ENCODE peak calls at places on chromosome 1, in four cellular contexts. One of them, this sample, is unnamed.

GRCh38 chr1:117284408-117285215 is 73.9 kb upstream of the VTCN1 start:
- DNase-seq in HTR-8/SVneo: peak
- DNase-seq in Panc1: peak
- DNase-seq in stimulated activated CD4-positive, alpha-beta T cell treated with anti-CD3 and anti-CD28 coated beads, TNF-alpha, amount 100 ng/mL, for 24 hours: no peak
- DNase-seq in this sample: peak

GRCh38 chr1:181192277-181192676 is 103.8 kb downstream of the IER5 start:
- DNase-seq in HTR-8/SVneo: no peak
- DNase-seq in stimulated activated CD4-positive, alpha-beta T cell treated with anti-CD3 and anti-CD28 coated beads, TNF-alpha, amount 100 ng/mL, for 24 hours: no peak
- DNase-seq in Panc1: no peak
- DNase-seq in this sample: no peak

GRCh38 chr1:168260393-168260792 is 20.3 kb upstream of the TBX19 start:
- DNase-seq in Panc1: no peak
- DNase-seq in stimulated activated CD4-positive, alpha-beta T cell treated with anti-CD3 and anti-CD28 coated beads, TNF-alpha, amount 100 ng/mL, for 24 hours: no peak
- DNase-seq in HTR-8/SVneo: no peak
- DNase-seq in this sample: no peak

GRCh38 chr1:155940531-155940992 is 876 bp upstream of the RXFP4 start:
- DNase-seq in Panc1: peak
- DNase-seq in stimulated activated CD4-positive, alpha-beta T cell treated with anti-CD3 and anti-CD28 coated beads, TNF-alpha, amount 100 ng/mL, for 24 hours: no peak
- DNase-seq in HTR-8/SVneo: peak
- DNase-seq in this sample: no peak

GRCh38 chr1:205980182-205980830 is 22.9 kb downstream of the RAB7B start:
- DNase-seq in HTR-8/SVneo: no peak
- DNase-seq in Panc1: no peak
- DNase-seq in stimulated activated CD4-positive, alpha-beta T cell treated with anti-CD3 and anti-CD28 coated beads, TNF-alpha, amount 100 ng/mL, for 24 hours: no peak
- DNase-seq in this sample: no peak

GRCh38 chr1:220786337-220787068 is at the start of gene MTARC1:
- DNase-seq in Panc1: no peak
- DNase-seq in stimulated activated CD4-positive, alpha-beta T cell treated with anti-CD3 and anti-CD28 coated beads, TNF-alpha, amount 100 ng/mL, for 24 hours: no peak
- DNase-seq in HTR-8/SVneo: peak
- DNase-seq in this sample: no peak

GRCh38 chr1:22584970-22585369 is 21.7 kb downstream of the EPHA8 start:
- DNase-seq in stimulated activated CD4-positive, alpha-beta T cell treated with anti-CD3 and anti-CD28 coated beads, TNF-alpha, amount 100 ng/mL, for 24 hours: no peak
- DNase-seq in HTR-8/SVneo: no peak
- DNase-seq in Panc1: no peak
- DNase-seq in this sample: no peak

GRCh38 chr1:115052454-115053083 is 22.9 kb downstream of the TSHB start:
- DNase-seq in stimulated activated CD4-positive, alpha-beta T cell treated with anti-CD3 and anti-CD28 coated beads, TNF-alpha, amount 100 ng/mL, for 24 hours: peak
- DNase-seq in Panc1: peak
- DNase-seq in HTR-8/SVneo: no peak
- DNase-seq in this sample: peak

GRCh38 chr1:156160744-156161181 is 7.4 kb downstream of the SEMA4A start:
- DNase-seq in HTR-8/SVneo: peak
- DNase-seq in stimulated activated CD4-positive, alpha-beta T cell treated with anti-CD3 and anti-CD28 coated beads, TNF-alpha, amount 100 ng/mL, for 24 hours: peak
- DNase-seq in Panc1: no peak
- DNase-seq in this sample: no peak

GRCh38 chr1:246450485-246451251 is 56.4 kb downstream of the SMYD3 start:
- DNase-seq in Panc1: peak
- DNase-seq in HTR-8/SVneo: peak
- DNase-seq in stimulated activated CD4-positive, alpha-beta T cell treated with anti-CD3 and anti-CD28 coated beads, TNF-alpha, amount 100 ng/mL, for 24 hours: no peak
- DNase-seq in this sample: peak

This sample was measured in COLO829.